ENCODE peak calls at places on chromosomes 5 and 9, in four cellular contexts. One of them, this sample, is unnamed.

GRCh38 chr9:138071731-138072130 is 194.1 kb downstream of the CACNA1B start:
- DNase-seq in CD8-positive, alpha-beta T cell: no peak
- DNase-seq in bronchial epithelial cell: no peak
- DNase-seq in astrocyte: no peak
- DNase-seq in this sample: no peak

GRCh38 chr9:18717751-18718150 is 243.8 kb downstream of the ADAMTSL1 start:
- DNase-seq in CD8-positive, alpha-beta T cell: no peak
- DNase-seq in bronchial epithelial cell: no peak
- DNase-seq in astrocyte: peak
- DNase-seq in this sample: no peak

GRCh38 chr5:965604-966344 is 42.8 kb upstream of the NKD2 start:
- DNase-seq in CD8-positive, alpha-beta T cell: no peak
- DNase-seq in bronchial epithelial cell: no peak
- DNase-seq in astrocyte: no peak
- DNase-seq in this sample: no peak

GRCh38 chr5:101390317-101390908 is 487.3 kb upstream of the ST8SIA4 start:
- DNase-seq in CD8-positive, alpha-beta T cell: no peak
- DNase-seq in bronchial epithelial cell: peak
- DNase-seq in astrocyte: peak
- DNase-seq in this sample: no peak

GRCh38 chr9:70525553-70525952 is 111.1 kb upstream of the KLF9 start:
- DNase-seq in CD8-positive, alpha-beta T cell: no peak
- DNase-seq in bronchial epithelial cell: peak
- DNase-seq in astrocyte: no peak
- DNase-seq in this sample: no peak

GRCh38 chr5:122942164-122942914 is 94.2 kb downstream of the PPIC start:
- DNase-seq in CD8-positive, alpha-beta T cell: no peak
- DNase-seq in bronchial epithelial cell: no peak
- DNase-seq in astrocyte: peak
- DNase-seq in this sample: no peak

GRCh38 chr5:54703091-54703490 is 185.5 kb downstream of the SNX18 start:
- DNase-seq in CD8-positive, alpha-beta T cell: no peak
- DNase-seq in bronchial epithelial cell: peak
- DNase-seq in astrocyte: peak
- DNase-seq in this sample: no peak

GRCh38 chr5:124902097-124902821 is 155.8 kb upstream of the ZNF608 start:
- DNase-seq in CD8-positive, alpha-beta T cell: no peak
- DNase-seq in bronchial epithelial cell: peak
- DNase-seq in astrocyte: peak
- DNase-seq in this sample: peak

GRCh38 chr9:127730799-127731410 is 4.2 kb downstream of the TOR2A start:
- DNase-seq in CD8-positive, alpha-beta T cell: no peak
- DNase-seq in bronchial epithelial cell: no peak
- DNase-seq in astrocyte: no peak
- DNase-seq in this sample: no peak

GRCh38 chr5:64165500-64166200 is at the start of gene RNF180:
- DNase-seq in CD8-positive, alpha-beta T cell: no peak
- DNase-seq in bronchial epithelial cell: peak
- DNase-seq in astrocyte: peak
- DNase-seq in this sample: no peak

GRCh38 chr9:31119882-31120481 is 1264.5 kb upstream of the ACO1 start:
- DNase-seq in CD8-positive, alpha-beta T cell: peak
- DNase-seq in bronchial epithelial cell: peak
- DNase-seq in astrocyte: peak
- DNase-seq in this sample: no peak

GRCh38 chr9:131167146-131167692 is 41.8 kb downstream of the NUP214 start:
- DNase-seq in CD8-positive, alpha-beta T cell: no peak
- DNase-seq in bronchial epithelial cell: peak
- DNase-seq in astrocyte: no peak
- DNase-seq in this sample: no peak

GRCh38 chr5:159883522-159883950 is 32.7 kb upstream of the ADRA1B start:
- DNase-seq in CD8-positive, alpha-beta T cell: no peak
- DNase-seq in bronchial epithelial cell: peak
- DNase-seq in astrocyte: peak
- DNase-seq in this sample: no peak

GRCh38 chr9:96674914-96675538 is 19.9 kb upstream of the PRXL2C start:
- DNase-seq in CD8-positive, alpha-beta T cell: no peak
- DNase-seq in bronchial epithelial cell: peak
- DNase-seq in astrocyte: peak
- DNase-seq in this sample: no peak

GRCh38 chr5:34035732-34036131 is 7.3 kb downstream of the C1QTNF3 start:
- DNase-seq in CD8-positive, alpha-beta T cell: no peak
- DNase-seq in bronchial epithelial cell: no peak
- DNase-seq in astrocyte: no peak
- DNase-seq in this sample: no peak

GRCh38 chr9:96241391-96241809 is 60.6 kb downstream of the HSD17B3 start:
- DNase-seq in CD8-positive, alpha-beta T cell: no peak
- DNase-seq in bronchial epithelial cell: peak
- DNase-seq in astrocyte: peak
- DNase-seq in this sample: no peak

GRCh38 chr9:13083973-13084528 is 195.4 kb downstream of the MPDZ start:
- DNase-seq in CD8-positive, alpha-beta T cell: no peak
- DNase-seq in bronchial epithelial cell: peak
- DNase-seq in astrocyte: peak
- DNase-seq in this sample: no peak

GRCh38 chr5:168244838-168245555 is 46.4 kb upstream of the WWC1 start:
- DNase-seq in CD8-positive, alpha-beta T cell: no peak
- DNase-seq in bronchial epithelial cell: no peak
- DNase-seq in astrocyte: peak
- DNase-seq in this sample: no peak

GRCh38 chr5:8363133-8363532 is 494.2 kb downstream of the MTRR start:
- DNase-seq in CD8-positive, alpha-beta T cell: no peak
- DNase-seq in bronchial epithelial cell: peak
- DNase-seq in astrocyte: peak
- DNase-seq in this sample: no peak

GRCh38 chr5:142197098-142197497 is 88.5 kb downstream of the NDFIP1 start:
- DNase-seq in CD8-positive, alpha-beta T cell: no peak
- DNase-seq in bronchial epithelial cell: no peak
- DNase-seq in astrocyte: no peak
- DNase-seq in this sample: no peak

GRCh38 chr9:94928696-94929372 is 202.3 kb downstream of the AOPEP start:
- DNase-seq in CD8-positive, alpha-beta T cell: no peak
- DNase-seq in bronchial epithelial cell: no peak
- DNase-seq in astrocyte: peak
- DNase-seq in this sample: no peak

GRCh38 chr5:69048233-69048632 is 45.6 kb upstream of the SLC30A5 start:
- DNase-seq in CD8-positive, alpha-beta T cell: no peak
- DNase-seq in bronchial epithelial cell: no peak
- DNase-seq in astrocyte: no peak
- DNase-seq in this sample: no peak

GRCh38 chr5:59793000-59793399 is 100.5 kb downstream of the PDE4D start:
- DNase-seq in CD8-positive, alpha-beta T cell: no peak
- DNase-seq in bronchial epithelial cell: peak
- DNase-seq in astrocyte: peak
- DNase-seq in this sample: no peak

GRCh38 chr5:60445427-60445826 is 254.5 kb downstream of the DEPDC1B start:
- DNase-seq in CD8-positive, alpha-beta T cell: no peak
- DNase-seq in bronchial epithelial cell: no peak
- DNase-seq in astrocyte: no peak
- DNase-seq in this sample: no peak

GRCh38 chr5:20972419-20972925 is 984.5 kb upstream of the CDH18 start:
- DNase-seq in CD8-positive, alpha-beta T cell: no peak
- DNase-seq in bronchial epithelial cell: peak
- DNase-seq in astrocyte: peak
- DNase-seq in this sample: no peak

GRCh38 chr9:135671591-135672041 is 8.5 kb downstream of the LCN9 start:
- DNase-seq in CD8-positive, alpha-beta T cell: no peak
- DNase-seq in bronchial epithelial cell: no peak
- DNase-seq in astrocyte: no peak
- DNase-seq in this sample: no peak
- TF ChIP-seq CTCF in CD8-positive, alpha-beta T cell: no peak
- TF ChIP-seq CTCF in bronchial epithelial cell: no peak
- TF ChIP-seq CTCF in astrocyte: no peak
- TF ChIP-seq CTCF in this sample: peak

GRCh38 chr5:93601433-93602175 is 18.6 kb downstream of the NR2F1 start:
- DNase-seq in CD8-positive, alpha-beta T cell: no peak
- DNase-seq in bronchial epithelial cell: no peak
- DNase-seq in astrocyte: peak
- DNase-seq in this sample: no peak

GRCh38 chr5:93603191-93603590 is 20.2 kb downstream of the NR2F1 start:
- DNase-seq in CD8-positive, alpha-beta T cell: no peak
- DNase-seq in bronchial epithelial cell: no peak
- DNase-seq in astrocyte: no peak
- DNase-seq in this sample: no peak

GRCh38 chr5:93604119-93604963 is 21.3 kb downstream of the NR2F1 start:
- DNase-seq in CD8-positive, alpha-beta T cell: no peak
- DNase-seq in bronchial epithelial cell: no peak
- DNase-seq in astrocyte: peak
- DNase-seq in this sample: no peak

GRCh38 chr5:93602261-93603149 is 19.5 kb downstream of the NR2F1 start:
- DNase-seq in CD8-positive, alpha-beta T cell: no peak
- DNase-seq in bronchial epithelial cell: no peak
- DNase-seq in astrocyte: no peak
- DNase-seq in this sample: no peak

DNA sequence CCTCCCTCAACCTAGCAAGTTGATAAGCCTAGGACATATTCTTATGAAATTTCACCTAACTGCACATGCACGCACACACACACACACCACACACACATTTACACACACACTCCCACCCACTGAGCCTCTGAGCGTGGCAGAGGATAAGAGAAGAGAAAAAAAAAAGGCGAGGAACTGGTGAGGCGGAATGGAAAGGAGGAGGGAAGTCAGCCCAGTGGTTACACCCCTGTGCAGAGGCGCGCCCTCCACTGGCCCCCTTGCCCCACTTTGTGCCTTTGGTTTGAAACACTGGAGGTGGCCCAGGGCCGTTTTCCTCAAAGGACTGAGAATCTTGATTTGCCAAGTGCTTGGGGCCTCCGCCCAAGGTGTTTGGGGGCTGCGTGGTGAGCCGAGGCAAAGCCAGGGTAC is 20.7 kb downstream of the NR2F1 start:
- DNase-seq in CD8-positive, alpha-beta T cell: no peak
- DNase-seq in bronchial epithelial cell: no peak
- DNase-seq in astrocyte: no peak
- DNase-seq in this sample: no peak
- H3K4me3 ChIP-seq in CD8-positive, alpha-beta T cell: no peak
- H3K4me3 ChIP-seq in bronchial epithelial cell: no peak
- H3K4me3 ChIP-seq in astrocyte: peak
- H3K4me3 ChIP-seq in this sample: no peak

GRCh38 chr5:112366987-112367386 is 52.1 kb downstream of the EPB41L4A start:
- DNase-seq in CD8-positive, alpha-beta T cell: no peak
- DNase-seq in bronchial epithelial cell: peak
- DNase-seq in astrocyte: no peak
- DNase-seq in this sample: no peak
- TF ChIP-seq CTCF in CD8-positive, alpha-beta T cell: no peak
- TF ChIP-seq CTCF in bronchial epithelial cell: peak
- TF ChIP-seq CTCF in astrocyte: peak
- TF ChIP-seq CTCF in this sample: peak

GRCh38 chr5:17216974-17217325 is 481 bp upstream of the BASP1 start:
- DNase-seq in CD8-positive, alpha-beta T cell: no peak
- DNase-seq in bronchial epithelial cell: no peak
- DNase-seq in astrocyte: peak
- DNase-seq in this sample: no peak

GRCh38 chr5:17213938-17214337 is 3.5 kb upstream of the BASP1 start:
- DNase-seq in CD8-positive, alpha-beta T cell: no peak
- DNase-seq in bronchial epithelial cell: no peak
- DNase-seq in astrocyte: no peak
- DNase-seq in this sample: no peak

GRCh38 chr5:17218353-17219005 is 1.0 kb downstream of the BASP1 start:
- DNase-seq in CD8-positive, alpha-beta T cell: no peak
- DNase-seq in bronchial epithelial cell: no peak
- DNase-seq in astrocyte: peak
- DNase-seq in this sample: no peak

GRCh38 chr5:17217421-17218352 is at the start of gene BASP1:
- DNase-seq in CD8-positive, alpha-beta T cell: no peak
- DNase-seq in bronchial epithelial cell: no peak
- DNase-seq in astrocyte: peak
- DNase-seq in this sample: no peak

GRCh38 chr5:17216176-17216973 is 1.1 kb upstream of the BASP1 start:
- DNase-seq in CD8-positive, alpha-beta T cell: no peak
- DNase-seq in bronchial epithelial cell: peak
- DNase-seq in astrocyte: no peak
- DNase-seq in this sample: no peak
- H3K4me3 ChIP-seq in CD8-positive, alpha-beta T cell: no peak
- H3K4me3 ChIP-seq in bronchial epithelial cell: peak
- H3K4me3 ChIP-seq in astrocyte: peak
- H3K4me3 ChIP-seq in this sample: peak

GRCh38 chr9:130013326-130013725 is 29.7 kb downstream of the FNBP1 start:
- DNase-seq in CD8-positive, alpha-beta T cell: no peak
- DNase-seq in bronchial epithelial cell: no peak
- DNase-seq in astrocyte: no peak
- DNase-seq in this sample: no peak
- TF ChIP-seq CTCF in CD8-positive, alpha-beta T cell: no peak
- TF ChIP-seq CTCF in bronchial epithelial cell: no peak
- TF ChIP-seq CTCF in astrocyte: no peak
- TF ChIP-seq CTCF in this sample: no peak

DNA sequence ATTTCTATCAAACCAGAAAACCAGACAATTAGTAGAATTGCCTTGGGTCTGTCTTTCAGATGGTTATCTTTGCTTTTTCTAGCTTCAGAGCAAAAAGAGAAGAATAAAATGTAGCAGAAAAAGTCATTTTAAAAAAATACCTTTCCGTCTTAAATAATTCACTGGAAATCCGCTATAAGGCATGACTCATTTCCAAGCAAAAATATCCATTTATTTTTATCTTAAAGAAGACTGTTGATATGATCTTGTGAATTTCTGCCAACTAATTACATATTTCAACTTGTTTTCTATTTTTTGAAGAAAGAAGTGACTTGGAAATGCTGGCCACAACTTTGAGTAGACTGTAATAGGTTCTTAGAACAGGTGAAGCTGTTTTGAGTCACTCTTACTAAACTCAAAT is 83.7 kb downstream of the VCAN start:
- DNase-seq in CD8-positive, alpha-beta T cell: no peak
- DNase-seq in bronchial epithelial cell: no peak
- DNase-seq in astrocyte: no peak
- DNase-seq in this sample: no peak
- H3K4me3 ChIP-seq in CD8-positive, alpha-beta T cell: no peak
- H3K4me3 ChIP-seq in bronchial epithelial cell: no peak
- H3K4me3 ChIP-seq in astrocyte: no peak
- H3K4me3 ChIP-seq in this sample: no peak

DNA sequence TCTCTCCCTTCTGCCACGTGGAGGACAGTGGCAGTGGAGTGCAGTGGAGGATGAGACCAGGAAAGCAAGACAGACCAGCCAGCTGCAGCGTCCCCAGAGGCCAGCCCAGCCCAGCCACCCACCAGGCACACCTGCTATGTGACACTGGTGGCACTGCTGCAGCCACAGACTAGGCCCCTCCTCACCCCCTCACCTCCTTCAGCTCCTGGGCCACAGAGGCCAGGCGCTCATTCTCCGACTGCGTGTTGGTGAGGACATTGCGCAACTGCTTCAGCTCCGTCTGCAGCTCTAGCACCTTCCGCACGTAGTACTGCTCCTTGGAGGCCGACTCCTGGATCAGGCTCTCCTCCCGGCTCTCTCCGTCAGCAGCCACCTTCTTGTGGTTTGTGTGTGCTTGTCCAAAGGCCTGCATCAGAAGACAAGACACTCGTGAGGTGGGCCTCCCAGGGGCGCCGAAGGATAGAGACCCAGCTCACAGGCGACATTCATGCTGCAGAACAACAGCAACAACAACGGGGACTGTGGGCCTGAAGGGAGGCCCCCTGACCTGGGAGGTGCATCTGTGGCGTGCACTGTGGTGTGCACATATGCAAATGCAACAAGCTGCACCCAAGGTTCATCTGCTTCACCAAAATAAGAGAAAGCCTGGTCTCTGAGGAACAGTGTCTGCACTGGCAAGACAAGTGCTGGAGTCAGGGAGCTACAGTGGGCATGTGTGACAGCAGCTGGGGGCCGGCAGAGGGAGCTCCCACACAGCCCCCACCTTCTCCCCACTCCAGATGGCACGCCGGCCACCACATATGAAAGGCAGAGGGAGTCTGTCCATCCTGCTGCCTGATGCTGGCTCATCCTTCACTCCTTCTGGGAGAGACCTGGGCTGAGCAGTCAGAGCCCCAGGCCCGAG is 35.5 kb downstream of the BICD2 start:
- DNase-seq in CD8-positive, alpha-beta T cell: no peak
- DNase-seq in bronchial epithelial cell: no peak
- DNase-seq in astrocyte: no peak
- DNase-seq in this sample: no peak
- TF ChIP-seq CTCF in CD8-positive, alpha-beta T cell: no peak
- TF ChIP-seq CTCF in bronchial epithelial cell: peak
- TF ChIP-seq CTCF in astrocyte: no peak
- TF ChIP-seq CTCF in this sample: peak